ENCODE peak calls at places on chromosomes 16 and 17, in seven cellular contexts. L, N, R, P, U, D and J are unnamed samples.

GRCh38 chr17:49210158-49211029 is at the start of the genes ABI3 and GNGT2:
- DNase-seq in L (no peak), N (peak; percentile 70), R (peak; percentile 69), P (peak; percentile 37), U (peak; percentile 58), D (no peak), J (peak; percentile 87)

GRCh38 chr17:29212681-29213121 is 32.5 kb upstream of the MYO18A start:
- DNase-seq in L (no peak), N (no peak), R (no peak), P (no peak), U (no peak), D (no peak), J (no peak)

GRCh38 chr16:88298882-88299745 is 83.6 kb upstream of the ZNF469 start:
- DNase-seq in L (no peak), N (no peak), R (peak; percentile 55), P (no peak), U (no peak), D (no peak), J (no peak)

GRCh38 chr16:46916980-46917379 is 32.8 kb downstream of the GPT2 start:
- DNase-seq in L (no peak), N (no peak), R (no peak), P (no peak), U (no peak), D (no peak), J (peak; percentile 75)

GRCh38 chr16:680967-681745 is 946 bp downstream of the STUB1 start:
- DNase-seq in L (peak; percentile 53), N (peak; percentile 56), R (no peak), P (peak; percentile 51), U (peak; percentile 56), D (no peak), J (peak; percentile 73)

GRCh38 chr17:64336760-64337413 is 53.8 kb downstream of the PECAM1 start:
- DNase-seq in L (no peak), N (no peak), R (no peak), P (no peak), U (no peak), D (no peak), J (peak; percentile 68)

GRCh38 chr17:81924557-81925532 is 2.7 kb downstream of the MAFG start:
- DNase-seq in L (peak; percentile 62), N (no peak), R (no peak), P (no peak), U (no peak), D (no peak), J (peak; percentile 91)

GRCh38 chr17:55722742-55723487 is at the start of gene TMEM100:
- DNase-seq in L (no peak), N (no peak), R (no peak), P (no peak), U (no peak), D (peak; percentile 87), J (no peak)

GRCh38 chr17:13273744-13274295 is 256.0 kb upstream of the ELAC2 start:
- DNase-seq in L (no peak), N (no peak), R (no peak), P (no peak), U (no peak), D (no peak), J (no peak)

GRCh38 chr17:15892679-15893332 is 52.1 kb upstream of the ADORA2B start:
- DNase-seq in L (no peak), N (no peak), R (no peak), P (no peak), U (no peak), D (no peak), J (no peak)

GRCh38 chr17:2776589-2777241 is 19.5 kb upstream of the RAP1GAP2 start:
- DNase-seq in L (peak; percentile 85), N (peak; percentile 24), R (no peak), P (no peak), U (no peak), D (no peak), J (peak; percentile 93)

GRCh38 chr17:55210292-55210691 is 54.5 kb upstream of the HLF start:
- DNase-seq in L (no peak), N (no peak), R (no peak), P (no peak), U (no peak), D (no peak), J (no peak)

GRCh38 chr17:2020721-2021120 is 4.4 kb downstream of the RTN4RL1 start:
- DNase-seq in L (no peak), N (no peak), R (no peak), P (no peak), U (no peak), D (no peak), J (no peak)

GRCh38 chr17:55462711-55463110 is 41.1 kb upstream of the MMD start:
- DNase-seq in L (no peak), N (no peak), R (no peak), P (no peak), U (no peak), D (no peak), J (no peak)

GRCh38 chr17:73211745-73212144 is 18.9 kb downstream of the COG1 start:
- DNase-seq in L (no peak), N (no peak), R (no peak), P (no peak), U (no peak), D (no peak), J (no peak)

GRCh38 chr17:65340401-65340800 is 203.2 kb downstream of the RGS9 start:
- DNase-seq in L (no peak), N (no peak), R (no peak), P (no peak), U (no peak), D (no peak), J (no peak)

GRCh38 chr17:48588519-48588918 is 1.5 kb downstream of the HOXB3 start:
- DNase-seq in L (no peak), N (no peak), R (no peak), P (no peak), U (no peak), D (no peak), J (no peak)

GRCh38 chr17:17484451-17484899 is 7.7 kb downstream of the MED9 start:
- DNase-seq in L (no peak), N (no peak), R (no peak), P (no peak), U (no peak), D (no peak), J (no peak)

GRCh38 chr17:64130559-64131001 is 636 bp upstream of the ERN1 start:
- DNase-seq in L (no peak), N (peak; percentile 51), R (no peak), P (no peak), U (peak; percentile 69), D (peak; percentile 78), J (no peak)

GRCh38 chr17:64090144-64090543 is 39.8 kb downstream of the ERN1 start:
- DNase-seq in L (no peak), N (no peak), R (no peak), P (no peak), U (no peak), D (no peak), J (no peak)

GRCh38 chr16:19776565-19776964 is 58.5 kb downstream of the IQCK start:
- DNase-seq in L (no peak), N (no peak), R (no peak), P (no peak), U (no peak), D (no peak), J (no peak)

GRCh38 chr16:68081796-68082567 is 3.2 kb upstream of the NFATC3 start:
- DNase-seq in L (no peak), N (no peak), R (no peak), P (no peak), U (peak; percentile 33), D (no peak), J (no peak)
- H3K27ac ChIP-seq in L (no peak overlapping the region), N (peak overlapping the region; percentile 88), R (no peak overlapping the region), P (peak overlapping the region; percentile 19), U (peak overlapping the region; percentile 18), D (no peak overlapping the region), J (no peak overlapping the region)

DNA sequence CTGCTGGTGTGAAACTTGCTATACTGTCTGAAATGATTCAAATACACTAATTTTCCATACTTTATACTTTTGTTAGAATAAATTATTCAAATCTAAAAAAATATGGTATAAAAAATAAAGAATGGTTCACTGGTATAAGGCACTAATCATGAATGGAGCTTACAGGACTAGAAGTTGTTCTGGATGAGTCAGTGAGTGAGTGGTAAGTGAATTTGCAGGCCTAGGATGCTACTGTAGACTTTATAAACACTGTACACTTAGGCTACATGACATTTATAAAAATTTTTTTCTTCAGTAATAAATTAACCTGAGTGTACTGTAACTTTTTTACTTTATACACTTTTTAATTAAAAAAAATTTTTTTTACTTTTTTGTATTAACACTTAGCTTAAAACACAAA is 95.5 kb downstream of the MAP2K4 start:
- DNase-seq in L (no peak), N (no peak), R (no peak), P (no peak), U (no peak), D (no peak), J (no peak)
- H3K36me3 ChIP-seq in L (peaks cover 12% of the 10 kb centered on the region), N (no peaks in the 10 kb centered on the region), R (peaks cover 10% of the 10 kb centered on the region), P (peaks cover 20% of the 10 kb centered on the region), U (no peaks in the 10 kb centered on the region), D (peaks cover 6% of the 10 kb centered on the region), J (peaks cover 79% of the 10 kb centered on the region)

GRCh38 chr16:50842589-50842988 is 100.7 kb downstream of the CYLD start:
- DNase-seq in L (no peak), N (no peak), R (no peak), P (no peak), U (no peak), D (no peak), J (no peak)
- H3K27me3 ChIP-seq in L (peaks cover 27% of the 10 kb centered on the region), N (peaks cover 17% of the 10 kb centered on the region), R (peaks cover 12% of the 10 kb centered on the region), P (peaks cover 31% of the 10 kb centered on the region), U (peaks cover 33% of the 10 kb centered on the region), D (peaks cover 25% of the 10 kb centered on the region), J (peaks cover 7% of the 10 kb centered on the region)

GRCh38 chr17:69948406-69948805 is 126.6 kb upstream of the KCNJ16 start:
- DNase-seq in L (no peak), N (no peak), R (no peak), P (no peak), U (no peak), D (no peak), J (no peak)

GRCh38 chr17:69949931-69950330 is 125.1 kb upstream of the KCNJ16 start:
- DNase-seq in L (no peak), N (no peak), R (no peak), P (no peak), U (no peak), D (no peak), J (no peak)

GRCh38 chr17:69959291-69959690 is 115.7 kb upstream of the KCNJ16 start:
- DNase-seq in L (no peak), N (no peak), R (no peak), P (no peak), U (no peak), D (no peak), J (no peak)

GRCh38 chr17:69951058-69951457 is 124.0 kb upstream of the KCNJ16 start:
- DNase-seq in L (no peak), N (no peak), R (no peak), P (no peak), U (no peak), D (no peak), J (no peak)

GRCh38 chr17:69954241-69954933 is 120.6 kb upstream of the KCNJ16 start:
- DNase-seq in L (no peak), N (no peak), R (no peak), P (no peak), U (no peak), D (no peak), J (no peak)
- H3K27ac ChIP-seq in L (no peak overlapping the region), N (no peak overlapping the region), R (no peak overlapping the region), P (no peak overlapping the region), U (no peak overlapping the region), D (no peak overlapping the region), J (no peak overlapping the region)

GRCh38 chr16:48350716-48351115 is 34.5 kb downstream of the SIAH1 start:
- DNase-seq in L (no peak), N (no peak), R (no peak), P (no peak), U (no peak), D (no peak), J (peak; percentile 43)
- H3K36me3 ChIP-seq in L (no peaks in the 10 kb centered on the region), N (no peaks in the 10 kb centered on the region), R (peaks cover 8% of the 10 kb centered on the region), P (peaks cover 32% of the 10 kb centered on the region), U (no peaks in the 10 kb centered on the region), D (peaks cover 22% of the 10 kb centered on the region), J (peaks cover 68% of the 10 kb centered on the region)